ENCODE peak calls at places on chromosomes 2 and 18, in four cellular contexts. R is PC-3; Z is CD4-positive, alpha-beta memory T cell; S is WERI-Rb-1. U is an unnamed sample.

GRCh38 chr2:121253021-121253673 is 31.9 kb downstream of the TFCP2L1 start:
- DNase-seq in R (no peak), Z (no peak), S (no peak), U (no peak)

GRCh38 chr2:11133238-11133935 is 21.9 kb upstream of the SLC66A3 start:
- DNase-seq in R (no peak), Z (no peak), S (peak), U (no peak)

GRCh38 chr2:219886615-219887014 is 259.2 kb downstream of the SLC4A3 start:
- DNase-seq in R (peak), Z (no peak), S (no peak), U (no peak)

GRCh38 chr2:151334082-151334815 is 23.1 kb upstream of the TNFAIP6 start:
- DNase-seq in R (peak), Z (no peak), S (no peak), U (no peak)

GRCh38 chr2:103448416-103448815 is 686.6 kb downstream of the TMEM182 start:
- DNase-seq in R (no peak), Z (no peak), S (no peak), U (no peak)

GRCh38 chr2:103445356-103445755 is 683.5 kb downstream of the TMEM182 start:
- DNase-seq in R (no peak), Z (no peak), S (no peak), U (no peak)

GRCh38 chr2:208872591-208872990 is 466.0 kb downstream of the PTH2R start:
- DNase-seq in R (peak), Z (no peak), S (no peak), U (no peak)

GRCh38 chr2:42931147-42931817 is 138.9 kb upstream of the HAAO start:
- DNase-seq in R (no peak), Z (no peak), S (peak), U (no peak)

GRCh38 chr18:10563886-10564285 is 38.1 kb downstream of the NAPG start:
- DNase-seq in R (peak), Z (no peak), S (no peak), U (no peak)

GRCh38 chr2:157404363-157404762 is 39.5 kb downstream of the CYTIP start:
- DNase-seq in R (peak), Z (peak), S (no peak), U (peak)

GRCh38 chr2:232533944-232534710 is 5.4 kb upstream of the CHRNG start:
- DNase-seq in R (no peak), Z (no peak), S (no peak), U (no peak)

GRCh38 chr18:69257861-69258458 is 142.7 kb upstream of the DOK6 start:
- DNase-seq in R (peak), Z (no peak), S (no peak), U (no peak)

GRCh38 chr18:77905449-77906055 is 655.9 kb downstream of the GALR1 start:
- DNase-seq in R (no peak), Z (no peak), S (no peak), U (no peak)

GRCh38 chr2:82084679-82085392 is 1780.3 kb upstream of the LRRTM1 start:
- DNase-seq in R (peak), Z (no peak), S (no peak), U (no peak)

GRCh38 chr2:227479865-227480475 is 8.0 kb downstream of the AGFG1 start:
- DNase-seq in R (peak), Z (peak), S (no peak), U (no peak)

GRCh38 chr18:80154293-80154692 is 45.2 kb downstream of the ADNP2 start:
- DNase-seq in R (peak), Z (no peak), S (peak), U (no peak)

GRCh38 chr18:986071-986470 is 81.4 kb downstream of the ADCYAP1 start:
- DNase-seq in R (no peak), Z (no peak), S (peak), U (no peak)

GRCh38 chr2:118641711-118642110 is 205.7 kb downstream of the EN1 start:
- DNase-seq in R (no peak), Z (no peak), S (no peak), U (no peak)

DNA sequence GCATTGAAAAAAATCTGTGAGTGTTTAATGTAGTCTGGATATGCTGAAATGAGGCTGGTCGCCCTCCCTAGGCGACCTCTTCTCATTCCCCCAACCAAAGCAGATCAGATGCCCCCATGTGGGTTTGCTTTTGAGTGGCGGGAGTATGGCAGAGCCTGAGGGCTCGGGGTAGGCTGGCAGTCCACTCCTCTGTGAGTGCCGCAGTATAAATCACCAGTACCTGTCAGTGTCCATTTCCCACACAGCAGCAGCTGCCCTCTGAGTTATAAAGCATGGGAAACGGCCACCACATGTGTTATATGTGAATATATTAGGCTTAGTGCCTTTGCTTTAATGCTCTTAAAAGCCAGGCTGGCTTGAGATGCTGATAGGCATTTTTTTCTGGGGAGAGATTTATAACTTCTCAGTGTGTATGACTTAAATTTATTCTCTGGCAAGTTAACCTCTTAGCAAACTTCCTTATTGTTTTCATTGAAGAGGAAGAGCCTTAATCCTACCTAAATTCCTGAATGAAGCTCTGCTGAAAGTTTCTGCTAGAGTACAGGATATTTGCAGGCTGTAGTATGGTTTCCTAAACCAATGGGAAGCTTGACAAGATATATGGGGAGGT is 3.8 kb downstream of the DCC start:
- DNase-seq in R (no peak), Z (no peak), S (peak), U (no peak)
- H3K4me3 ChIP-seq in R (no peak), Z (no peak), S (no peak), U (no peak)

GRCh38 chr18:57438669-57439616 is 3.8 kb downstream of the ONECUT2 start:
- DNase-seq in R (no peak), Z (no peak), S (peak), U (no peak)
- H3K4me3 ChIP-seq in R (peak), Z (no peak), S (peak), U (no peak)

GRCh38 chr2:192267484-192267883 is 72.8 kb upstream of the TMEFF2 start:
- DNase-seq in R (peak), Z (no peak), S (no peak), U (no peak)
- H3K4me3 ChIP-seq in R (no peak), Z (no peak), S (no peak), U (no peak)

GRCh38 chr2:149021761-149022160 is 16.7 kb upstream of the LYPD6B start:
- DNase-seq in R (no peak), Z (no peak), S (no peak), U (peak)
- H3K4me3 ChIP-seq in R (no peak), Z (no peak), S (no peak), U (peak)

DNA sequence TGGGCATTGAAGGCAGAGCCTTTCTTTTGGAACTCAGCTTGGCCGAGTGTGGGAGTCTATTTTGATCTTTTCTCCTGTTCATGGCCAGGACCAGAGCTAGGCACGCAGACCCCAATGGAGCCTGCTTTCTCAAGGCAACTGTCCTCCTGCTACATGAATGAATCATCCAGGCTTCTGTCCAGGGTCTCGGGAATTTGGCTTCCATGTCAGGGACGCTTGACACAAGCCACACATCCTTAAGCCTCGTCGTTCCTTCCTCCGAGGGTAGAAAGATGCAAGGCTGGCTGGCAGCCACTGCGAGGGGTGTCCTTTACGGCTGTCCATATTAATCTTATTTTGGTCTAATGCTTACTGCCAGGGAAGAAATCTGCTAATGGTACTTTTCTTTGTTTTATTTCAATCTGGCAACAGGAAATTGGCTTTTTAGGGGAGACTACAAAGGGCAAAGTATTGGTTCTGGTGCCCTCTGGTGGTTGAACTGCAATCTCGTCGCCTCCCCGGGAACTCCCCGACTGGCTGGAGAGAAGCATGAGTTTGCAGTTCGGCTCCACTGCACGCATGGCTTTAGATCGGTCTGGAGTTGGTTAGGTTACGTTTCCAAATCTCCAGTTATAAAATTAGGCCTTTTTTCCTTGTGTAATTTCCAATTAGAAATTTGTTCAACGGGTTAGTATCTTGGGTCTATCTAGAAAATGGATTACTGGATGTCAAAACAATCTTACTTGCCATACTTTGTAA is 135.2 kb downstream of the ALPK2 start:
- DNase-seq in R (peak), Z (peak), S (peak), U (peak)
- H3K4me3 ChIP-seq in R (peak), Z (no peak), S (no peak), U (no peak)

DNA sequence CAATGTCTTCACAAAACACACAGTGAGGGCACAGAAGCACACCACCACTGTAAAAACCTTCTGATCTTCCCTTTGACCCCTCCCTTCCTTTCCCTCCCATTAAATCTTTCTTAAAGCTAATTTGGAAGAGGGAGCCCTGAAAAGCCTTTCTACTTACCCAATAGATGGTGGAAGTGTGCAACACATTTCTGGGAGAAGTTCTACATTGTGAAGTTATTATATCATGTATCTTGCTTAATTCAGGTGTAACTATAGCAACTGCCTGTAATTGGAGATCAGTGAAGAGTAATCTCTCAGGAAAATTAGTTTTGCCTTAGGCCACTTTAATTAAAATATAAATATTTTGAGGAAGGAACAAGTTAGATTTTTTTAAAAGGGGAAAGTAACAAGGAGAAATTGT is 266.0 kb downstream of the SH3BP4 start:
- DNase-seq in R (no peak), Z (no peak), S (no peak), U (no peak)
- H3K4me3 ChIP-seq in R (no peak), Z (no peak), S (no peak), U (no peak)

GRCh38 chr2:132416080-132416911 is at the start of gene GPR39:
- DNase-seq in R (peak), Z (no peak), S (peak), U (no peak)
- H3K4me3 ChIP-seq in R (peak), Z (no peak), S (peak), U (no peak)

U was measured in GM06990.